ENCODE peak calls at places on chromosomes 12 and 14, in four cellular contexts. W, V, D and E are unnamed samples.

GRCh38 chr12:93441111-93441616 is 583 bp downstream of the UBE2N start:
- DNase-seq in W (peak; percentile 7), V (peak; percentile 32), D (peak; percentile 48), E (peak; percentile 21)

GRCh38 chr12:87274594-87275245 is 754.5 kb downstream of the C12orf50 start:
- DNase-seq in W (peak; percentile 38), V (no peak), D (no peak), E (peak; percentile 60)

GRCh38 chr12:30417697-30418231 is 277.9 kb downstream of the IPO8 start:
- DNase-seq in W (peak; percentile 74), V (no peak), D (no peak), E (peak; percentile 90)

GRCh38 chr12:76685246-76685678 is 78.7 kb upstream of the ZDHHC17 start:
- DNase-seq in W (peak; percentile 55), V (no peak), D (no peak), E (peak; percentile 84)

GRCh38 chr12:91846466-91847055 is 299.1 kb downstream of the BTG1 start:
- DNase-seq in W (peak; percentile 3), V (no peak), D (no peak), E (no peak)

GRCh38 chr12:131454418-131455217 is 256.3 kb upstream of the SFSWAP start:
- DNase-seq in W (no peak), V (peak; percentile 39), D (peak; percentile 73), E (peak; percentile 13)

GRCh38 chr14:27605298-27605697 is 1007.5 kb upstream of the NOVA1 start:
- DNase-seq in W (no peak), V (no peak), D (no peak), E (no peak)

GRCh38 chr12:57604454-57605307 is at the start of gene DTX3:
- DNase-seq in W (no peak), V (no peak), D (no peak), E (peak; percentile 45)

GRCh38 chr12:120055231-120055630 is 61.3 kb downstream of the RAB35 start:
- DNase-seq in W (no peak), V (no peak), D (no peak), E (no peak)

GRCh38 chr12:116717466-116718457 is 20.1 kb downstream of the SPRING1 start:
- DNase-seq in W (peak; percentile 56), V (no peak), D (no peak), E (peak; percentile 80)

GRCh38 chr14:78022059-78022458 is 148.1 kb upstream of the NRXN3 start:
- DNase-seq in W (peak; percentile 16), V (peak; percentile 57), D (peak; percentile 72), E (peak; percentile 47)

GRCh38 chr14:100581228-100582145 is 5.7 kb downstream of the BEGAIN start:
- DNase-seq in W (no peak), V (no peak), D (no peak), E (no peak)

GRCh38 chr14:32821989-32822653 is 116.6 kb upstream of the NPAS3 start:
- DNase-seq in W (peak; percentile 4), V (no peak), D (no peak), E (no peak)

GRCh38 chr14:38207830-38208815 is at the start of gene SSTR1:
- DNase-seq in W (no peak), V (peak; percentile 75), D (no peak), E (peak; percentile 27)

GRCh38 chr12:91388573-91388972 is 206.0 kb upstream of the DCN start:
- DNase-seq in W (no peak), V (no peak), D (no peak), E (no peak)

GRCh38 chr12:114405449-114406271 is at the start of gene TBX5:
- DNase-seq in W (peak; percentile 93), V (no peak), D (no peak), E (peak; percentile 75)

GRCh38 chr12:51270067-51270846 is at the start of gene SMAGP:
- DNase-seq in W (peak; percentile 21), V (peak; percentile 84), D (peak; percentile 75), E (peak; percentile 80)

GRCh38 chr14:79809849-79810612 is 401.3 kb downstream of the DIO2 start:
- DNase-seq in W (peak; percentile 41), V (no peak), D (no peak), E (no peak)

GRCh38 chr14:103500148-103500990 is 22.3 kb downstream of the CKB start:
- DNase-seq in W (peak; percentile 81), V (peak; percentile 88), D (peak; percentile 64), E (peak; percentile 91)

GRCh38 chr12:46647034-46647433 is 178.8 kb downstream of the SLC38A4 start:
- DNase-seq in W (no peak), V (no peak), D (no peak), E (no peak)

GRCh38 chr14:76942288-76942778 is 86.2 kb downstream of the IRF2BPL start:
- DNase-seq in W (no peak), V (no peak), D (no peak), E (no peak)

GRCh38 chr12:28890664-28891063 is 258.4 kb upstream of the FAR2 start:
- DNase-seq in W (no peak), V (no peak), D (no peak), E (no peak)
- H3K4me1 ChIP-seq in W (peaks cover 2% of the 10 kb centered on the region), V (no peaks in the 10 kb centered on the region), D (no peaks in the 10 kb centered on the region), E (no peaks in the 10 kb centered on the region)

DNA sequence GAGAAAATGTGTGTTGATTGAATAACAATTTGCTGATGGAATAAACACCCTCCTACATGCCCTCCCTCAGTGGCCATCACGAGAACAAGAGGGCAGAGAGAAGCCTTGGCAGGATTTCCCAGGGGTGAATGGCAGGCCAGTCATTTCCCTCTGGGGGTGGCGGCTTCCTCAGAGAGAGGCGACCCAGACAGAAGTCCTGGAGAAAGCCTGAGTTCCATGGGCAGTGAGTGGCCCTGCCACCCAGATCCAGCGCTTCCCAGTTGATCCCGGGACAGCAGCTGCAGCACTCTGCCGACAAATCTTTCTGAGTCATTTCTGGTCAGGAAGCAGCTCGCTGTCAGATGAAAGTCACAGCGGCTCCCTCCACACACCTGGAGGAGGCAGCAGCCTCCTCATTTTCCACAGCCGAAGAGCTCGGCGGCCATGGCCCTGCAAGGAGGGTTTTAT is 123.0 kb downstream of the SCARB1 start:
- DNase-seq in W (peak; percentile 66), V (no peak), D (peak; percentile 28), E (no peak)
- H3K4me1 ChIP-seq in W (peaks cover 10% of the 10 kb centered on the region), V (peaks cover 4% of the 10 kb centered on the region), D (no peaks in the 10 kb centered on the region), E (no peaks in the 10 kb centered on the region)

DNA sequence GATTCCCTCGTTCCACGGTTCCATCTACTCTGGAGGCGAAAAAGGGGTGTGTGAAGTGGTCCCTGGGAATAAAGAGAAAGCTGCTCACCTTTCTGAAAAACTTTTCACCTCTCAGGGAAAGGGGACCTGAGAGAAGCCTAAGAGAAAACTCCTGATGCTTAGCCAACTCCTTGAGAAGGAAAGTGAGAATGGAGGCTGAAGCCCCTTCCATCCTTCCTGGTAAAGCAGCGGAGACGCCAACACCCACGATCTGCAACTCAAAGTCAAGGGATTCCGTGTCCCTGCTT is 110.0 kb downstream of the ARF6 start:
- DNase-seq in W (no peak), V (no peak), D (no peak), E (no peak)
- H3K4me1 ChIP-seq in W (peaks cover 39% of the 10 kb centered on the region), V (peaks cover 46% of the 10 kb centered on the region), D (peaks cover 50% of the 10 kb centered on the region), E (peaks cover 35% of the 10 kb centered on the region)

GRCh38 chr14:56221392-56222128 is 103.3 kb downstream of the PELI2 start:
- DNase-seq in W (no peak), V (no peak), D (no peak), E (no peak)
- H3K4me1 ChIP-seq in W (peaks cover 22% of the 10 kb centered on the region), V (peaks cover 63% of the 10 kb centered on the region), D (peaks cover 43% of the 10 kb centered on the region), E (peaks cover 5% of the 10 kb centered on the region)

DNA sequence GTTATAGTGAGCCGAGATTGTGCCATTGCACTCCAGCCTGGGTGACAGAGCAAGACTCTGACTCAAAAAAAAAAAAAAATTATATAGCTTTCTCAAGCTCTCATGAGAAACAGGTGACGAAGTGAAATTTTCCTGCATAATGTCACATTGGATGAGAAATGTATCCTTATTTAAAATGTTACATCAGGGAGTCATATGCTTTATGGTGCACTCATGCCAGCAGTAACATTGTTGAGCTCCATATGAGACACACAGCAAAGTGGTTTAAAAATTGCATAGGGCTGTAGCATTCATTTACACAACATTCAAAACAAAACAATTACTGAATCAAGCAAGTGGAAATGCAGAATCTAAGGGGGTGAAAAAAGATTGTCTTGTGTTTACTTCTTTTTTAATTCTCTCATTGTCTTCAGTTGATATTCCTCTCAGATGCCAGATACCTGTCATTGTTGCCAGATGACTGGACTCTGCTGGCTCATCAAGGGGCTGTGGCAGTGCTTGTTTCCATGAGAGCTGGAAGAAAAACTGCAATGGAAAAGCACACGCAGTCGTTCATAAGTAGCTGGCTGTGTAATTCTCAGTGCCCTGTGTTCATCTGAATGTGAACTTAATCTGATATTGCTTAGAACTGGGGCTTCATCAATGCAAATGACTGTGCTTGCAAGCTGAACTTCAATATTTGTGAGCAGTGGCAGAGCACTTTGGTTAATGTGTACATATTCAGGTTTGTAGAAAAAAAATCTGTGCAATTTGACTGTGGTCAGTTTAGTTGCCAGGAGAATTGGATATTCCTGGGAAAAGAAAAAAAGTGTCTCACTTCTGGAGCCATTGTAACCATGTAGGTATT is 305.5 kb downstream of the RAD51B start:
- DNase-seq in W (peak; percentile 75), V (no peak), D (no peak), E (peak; percentile 57)
- H3K4me1 ChIP-seq in W (peaks cover 4% of the 10 kb centered on the region), V (no peaks in the 10 kb centered on the region), D (no peaks in the 10 kb centered on the region), E (no peaks in the 10 kb centered on the region)

GRCh38 chr14:24439257-24439656 is 3.3 kb downstream of the SDR39U1 start:
- DNase-seq in W (no peak), V (no peak), D (no peak), E (no peak)
- H3K4me1 ChIP-seq in W (peaks cover 2% of the 10 kb centered on the region), V (peaks cover 22% of the 10 kb centered on the region), D (no peaks in the 10 kb centered on the region), E (peaks cover 8% of the 10 kb centered on the region)

GRCh38 chr12:96208346-96208745 is 14.2 kb downstream of the ELK3 start:
- DNase-seq in W (peak; percentile 86), V (no peak), D (no peak), E (no peak)

GRCh38 chr12:96211989-96212388 is 17.8 kb downstream of the ELK3 start:
- DNase-seq in W (no peak), V (no peak), D (no peak), E (no peak)

GRCh38 chr12:96210376-96211055 is 16.3 kb downstream of the ELK3 start:
- DNase-seq in W (no peak), V (no peak), D (no peak), E (no peak)

GRCh38 chr12:96206957-96207356 is 12.8 kb downstream of the ELK3 start:
- DNase-seq in W (no peak), V (no peak), D (no peak), E (no peak)

DNA sequence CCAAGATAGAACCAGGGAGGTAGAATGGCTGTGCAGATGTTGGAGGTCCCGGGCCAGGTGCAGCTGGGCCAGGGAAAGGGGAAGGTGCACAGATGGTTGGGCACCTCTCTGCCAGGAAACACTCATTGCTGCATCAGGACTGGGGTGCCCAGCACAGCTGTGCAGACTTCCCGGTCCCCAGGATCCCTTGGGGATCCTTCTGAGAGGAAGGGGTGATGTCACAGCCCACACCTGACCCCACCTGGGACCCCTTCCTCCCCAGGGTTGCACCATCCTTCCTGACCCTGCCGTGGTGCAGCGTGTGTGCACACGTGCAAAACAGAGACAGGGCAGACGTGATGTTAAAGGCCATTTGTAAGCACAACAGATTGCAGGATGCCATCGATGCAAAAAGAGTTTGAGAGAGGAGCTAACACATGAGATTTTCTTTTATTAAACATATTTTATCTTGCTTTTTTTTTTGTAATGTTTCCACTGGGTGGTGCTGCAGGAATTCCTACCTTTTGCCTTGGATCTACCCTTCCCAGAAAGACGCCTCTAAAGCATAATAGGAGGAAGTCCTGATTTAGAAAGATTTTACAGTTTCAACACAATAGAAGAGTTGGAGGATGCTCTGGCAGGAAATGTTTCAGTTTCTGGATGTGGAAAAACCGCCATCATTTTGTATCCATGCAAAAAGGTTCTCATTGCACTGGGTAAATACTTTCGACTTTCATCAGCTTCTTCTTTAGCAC is 14.8 kb downstream of the ELK3 start:
- DNase-seq in W (no peak), V (no peak), D (no peak), E (no peak)
- H3K4me1 ChIP-seq in W (peaks cover 13% of the 10 kb centered on the region), V (no peaks in the 10 kb centered on the region), D (no peaks in the 10 kb centered on the region), E (no peaks in the 10 kb centered on the region)